ENCODE peak calls at places on chromosome 16, in eight cellular contexts. Q is heart right ventricle; A is PC-3; T is right cardiac atrium; K is CD8-positive, alpha-beta T cell; I is aorta; M is activated naive CD8-positive, alpha-beta T cell treated with anti-CD3 and anti-CD28 coated beads, Interleukin-2, amount 10 ng/mL, durations not matched to agents 7 days and 5 days; L is activated T-cell treated with anti-CD3 and anti-CD28 coated beads, Interleukin-2, amount 50 U/mL, for 72 hours. U is an unnamed sample.

GRCh38 chr16:21211486-21211885 is at the start of gene ZP2:
- ATAC-seq in I (no peak), T (no peak), L (no peak), Q (no peak), M (no peak), K (no peak), A (no peak), U (no peak)

GRCh38 chr16:82011199-82011641 is at the start of gene SDR42E1:
- ATAC-seq in K (peak; percentile 93), L (peak; percentile 96), I (peak; percentile 26), A (no peak), T (peak; percentile 78), M (peak; percentile 98), Q (peak; percentile 67), U (peak; percentile 36)

GRCh38 chr16:86923656-86924055 is 345.3 kb downstream of the FOXL1 start:
- ATAC-seq in I (no peak), M (no peak), A (no peak), K (no peak), L (no peak), T (no peak), Q (no peak), U (no peak)

GRCh38 chr16:7452090-7452489 is 119.4 kb downstream of the RBFOX1 start:
- ATAC-seq in A (no peak), I (no peak), T (no peak), Q (no peak), M (no peak), L (no peak), K (no peak), U (no peak)

GRCh38 chr16:85177448-85177846 is 65.2 kb upstream of the CIBAR2 start:
- ATAC-seq in I (no peak), T (no peak), K (no peak), A (no peak), M (no peak), L (no peak), Q (no peak), U (no peak)

GRCh38 chr16:28575446-28576109 is 21.3 kb downstream of the SULT1A2 start:
- ATAC-seq in I (no peak), A (peak; percentile 59), L (no peak), Q (no peak), K (no peak), T (no peak), M (no peak), U (no peak)

GRCh38 chr16:68492151-68492500 is 43.8 kb upstream of the SMPD3 start:
- ATAC-seq in Q (no peak), I (no peak), T (no peak), L (no peak), A (no peak), K (no peak), M (no peak), U (no peak)

GRCh38 chr16:56348168-56349085 is 76.9 kb downstream of the AMFR start:
- ATAC-seq in L (no peak), T (no peak), I (no peak), A (no peak), Q (no peak), K (no peak), M (no peak), U (no peak)

GRCh38 chr16:89431158-89431584 is 59.2 kb downstream of the ANKRD11 start:
- ATAC-seq in I (no peak), L (no peak), K (no peak), T (peak; percentile 80), A (peak; percentile 64), M (no peak), Q (peak; percentile 69), U (no peak)

GRCh38 chr16:56662357-56663354 is 4.9 kb downstream of the MT1F start:
- ATAC-seq in T (no peak), M (peak; percentile 65), A (no peak), Q (no peak), I (no peak), L (peak; percentile 37), K (peak; percentile 68), U (peak; percentile 70)

GRCh38 chr16:88442435-88442810 is 10.7 kb upstream of the ZFPM1 start:
- ATAC-seq in M (no peak), Q (peak; percentile 2), T (peak; percentile 2), K (no peak), L (no peak), I (no peak), A (peak; percentile 3), U (no peak)

GRCh38 chr16:82544378-82544777 is 82.4 kb upstream of the CDH13 start:
- ATAC-seq in A (no peak), Q (peak; percentile 60), L (no peak), I (no peak), M (no peak), K (no peak), T (peak; percentile 39), U (no peak)

GRCh38 chr16:5010576-5011329 is 23.0 kb downstream of the NAGPA start:
- ATAC-seq in I (no peak), T (no peak), M (no peak), K (no peak), Q (no peak), A (no peak), L (no peak), U (no peak)

GRCh38 chr16:29320274-29320999 is 86.1 kb downstream of the NPIPB11 start:
- ATAC-seq in T (no peak), M (no peak), I (no peak), L (no peak), A (no peak), Q (no peak), K (no peak), U (no peak)

GRCh38 chr16:35795361-35796029 is 2336.1 kb downstream of the TP53TG3F start:
- ATAC-seq in K (no peak), A (no peak), L (no peak), T (peak; percentile 26), I (no peak), M (no peak), Q (no peak), U (no peak)

GRCh38 chr16:87017388-87018012 is 299.7 kb downstream of the C16orf95 start:
- ATAC-seq in L (no peak), A (peak; percentile 98), M (no peak), K (no peak), I (no peak), Q (no peak), T (no peak), U (no peak)

GRCh38 chr16:27640277-27640600 is 90.3 kb downstream of the KATNIP start:
- ATAC-seq in M (no peak), A (no peak), K (no peak), T (no peak), I (no peak), Q (peak; percentile 7), L (no peak), U (no peak)

GRCh38 chr16:9098377-9099090 is 7.1 kb downstream of the HAPSTR1 start:
- ATAC-seq in Q (no peak), A (no peak), K (no peak), I (no peak), T (no peak), M (no peak), L (peak; percentile 10), U (no peak)

GRCh38 chr16:84410361-84411138 is 42.2 kb downstream of the ATP2C2 start:
- ATAC-seq in K (no peak), M (no peak), L (no peak), I (no peak), A (no peak), T (no peak), Q (no peak), U (no peak)

GRCh38 chr16:82231021-82231787 is 61.2 kb upstream of the MPHOSPH6 start:
- ATAC-seq in L (no peak), Q (no peak), M (no peak), A (no peak), K (no peak), T (no peak), I (no peak), U (no peak)

GRCh38 chr16:27600386-27600785 is 50.4 kb downstream of the KATNIP start:
- ATAC-seq in T (no peak), A (no peak), I (no peak), L (no peak), M (no peak), Q (no peak), K (no peak), U (no peak)

GRCh38 chr16:75106351-75107274 is 10.0 kb downstream of the LDHD start:
- ATAC-seq in L (no peak), M (no peak), T (no peak), I (no peak), Q (no peak), A (no peak), K (no peak), U (no peak)

GRCh38 chr16:70725024-70725911 is 39.4 kb upstream of the MTSS2 start:
- ATAC-seq in T (peak; percentile 75), Q (peak; percentile 56), L (no peak), M (no peak), K (no peak), A (no peak), I (peak; percentile 40), U (no peak)

GRCh38 chr16:23506606-23506994 is 3.7 kb downstream of the GGA2 start:
- ATAC-seq in Q (no peak), M (no peak), K (no peak), T (no peak), A (no peak), L (no peak), I (no peak), U (no peak)

GRCh38 chr16:66369055-66369592 is 2.6 kb downstream of the CDH5 start:
- ATAC-seq in Q (peak; percentile 18), L (no peak), I (no peak), K (no peak), T (peak; percentile 12), M (peak; percentile 53), A (no peak), U (no peak)

GRCh38 chr16:4597174-4597573 is 17.5 kb downstream of the UBALD1 start:
- ATAC-seq in K (no peak), M (no peak), I (no peak), A (no peak), Q (no peak), T (no peak), L (no peak), U (no peak)

GRCh38 chr16:19645557-19645981 is 72.5 kb downstream of the KNOP1 start:
- ATAC-seq in L (no peak), A (no peak), Q (peak; percentile 79), T (peak; percentile 84), M (no peak), K (no peak), I (peak; percentile 33), U (no peak)

GRCh38 chr16:78500659-78501226 is 401.3 kb downstream of the WWOX start:
- ATAC-seq in M (no peak), L (no peak), Q (no peak), A (no peak), I (no peak), K (no peak), T (no peak), U (no peak)

GRCh38 chr16:89417352-89417751 is 73.0 kb downstream of the ANKRD11 start:
- ATAC-seq in Q (peak; percentile 58), A (no peak), K (no peak), M (no peak), T (no peak), I (no peak), L (no peak), U (no peak)

GRCh38 chr16:85350973-85351372 is 238.7 kb upstream of the CIBAR2 start:
- ATAC-seq in Q (peak; percentile 92), A (peak; percentile 76), M (no peak), K (no peak), L (no peak), I (peak; percentile 79), T (peak; percentile 75), U (no peak)

GRCh38 chr16:88634141-88634993 is 4.0 kb upstream of the IL17C start:
- ATAC-seq in K (peak; percentile 39), I (peak; percentile 23), Q (peak; percentile 45), M (peak; percentile 69), L (peak; percentile 45), T (peak; percentile 65), A (no peak), U (peak; percentile 61)

GRCh38 chr16:81861503-81861902 is 82.4 kb downstream of the PLCG2 start:
- ATAC-seq in Q (no peak), L (no peak), K (no peak), I (peak; percentile 47), M (no peak), A (no peak), T (peak; percentile 77), U (no peak)

U was measured in activated T-helper 17 cell treated with anti-CD3 and anti-CD28 coated beads, Interleukin-2, amount 50 U/mL, for 72 hours.